ENCODE peak calls at places on chromosomes 11 and 22, in ten cellular contexts. M is COR-L47; N is non-pigmented ciliary epithelial cell; P is astrocyte; Y is stimulated activated CD8-positive, alpha-beta memory T cell treated with anti-CD3 and anti-CD28 coated beads, Interleukin-7, amount 100 ng/mL, for 24 hours; C is colonic mucosa; E is T1000; I is fibroblast of mammary gland; U is RPMI8226; F is bronchial epithelial cell. J is an unnamed sample.

GRCh38 chr22:46008836-46009596 is 32.1 kb upstream of the WNT7B start:
- DNase-seq in M (no peak), N (no peak), P (no peak), Y (no peak), C (no peak), E (no peak), I (no peak), U (no peak), F (no peak), J (no peak)

GRCh38 chr11:96869207-96869606 is 479.4 kb downstream of the JRKL start:
- DNase-seq in M (no peak), N (no peak), P (no peak), Y (no peak), C (no peak), E (no peak), I (peak), U (no peak), F (peak), J (no peak)

GRCh38 chr11:34431979-34432378 is 6.8 kb upstream of the CAT start:
- DNase-seq in M (no peak), N (no peak), P (no peak), Y (no peak), C (no peak), E (no peak), I (no peak), U (no peak), F (no peak), J (no peak)

GRCh38 chr11:2320591-2321310 is 18.9 kb downstream of the TSPAN32 start:
- DNase-seq in M (no peak), N (no peak), P (no peak), Y (no peak), C (no peak), E (no peak), I (no peak), U (no peak), F (peak), J (no peak)

GRCh38 chr11:73170140-73170539 is 28.0 kb upstream of the FCHSD2 start:
- DNase-seq in M (no peak), N (no peak), P (no peak), Y (no peak), C (no peak), E (no peak), I (no peak), U (peak), F (no peak), J (no peak)

GRCh38 chr22:17479129-17479528 is 84.2 kb upstream of the SLC25A18 start:
- DNase-seq in M (no peak), N (no peak), P (no peak), Y (no peak), C (no peak), E (no peak), I (no peak), U (no peak), F (no peak), J (no peak)

GRCh38 chr11:47469411-47470179 is 20.7 kb upstream of the RAPSN start:
- DNase-seq in M (no peak), N (no peak), P (no peak), Y (no peak), C (no peak), E (no peak), I (peak), U (no peak), F (no peak), J (no peak)

GRCh38 chr11:61004841-61005240 is 33.4 kb downstream of the CD6 start:
- DNase-seq in M (no peak), N (no peak), P (no peak), Y (no peak), C (no peak), E (no peak), I (no peak), U (peak), F (no peak), J (no peak)

GRCh38 chr11:78850078-78850477 is 275.4 kb upstream of the NARS2 start:
- DNase-seq in M (no peak), N (no peak), P (no peak), Y (no peak), C (no peak), E (no peak), I (no peak), U (no peak), F (no peak), J (no peak)

GRCh38 chr11:20368441-20368840 is 4.9 kb downstream of the HTATIP2 start:
- DNase-seq in M (no peak), N (no peak), P (no peak), Y (no peak), C (no peak), E (no peak), I (no peak), U (peak), F (peak), J (no peak)

GRCh38 chr11:9760180-9760550 is 96.3 kb downstream of the SWAP70 start:
- DNase-seq in M (no peak), N (peak), P (peak), Y (no peak), C (peak), E (peak), I (peak), U (no peak), F (no peak), J (no peak)

GRCh38 chr11:67416416-67417335 is 1.2 kb downstream of the CARNS1 start:
- DNase-seq in M (peak), N (no peak), P (no peak), Y (no peak), C (no peak), E (no peak), I (no peak), U (peak), F (peak), J (peak)

GRCh38 chr11:22510741-22511140 is 114.9 kb downstream of the FANCF start:
- DNase-seq in M (no peak), N (no peak), P (peak), Y (no peak), C (no peak), E (no peak), I (peak), U (no peak), F (peak), J (peak)